ENCODE peak calls at places on chromosomes 6 and 20, in seven cellular contexts. W is KBM-7; X is NCI-H446; V is activated naive CD8-positive, alpha-beta T cell treated with anti-CD3 and anti-CD28 coated beads, Interleukin-2, amount 10 ng/mL, durations not matched to agents 7 days and 5 days; A is GDM1; T is hippocampal formation; Q is sciatic nerve. H is an unnamed sample.

GRCh38 chr6:53300656-53301551 is 47.8 kb downstream of the ELOVL5 start:
- DNase-seq in V (no peak), X (no peak), A (peak; percentile 52), T (peak; percentile 74), W (peak; percentile 35), Q (no peak), H (no peak)

GRCh38 chr6:1233924-1234323 is 78.0 kb upstream of the FOXQ1 start:
- DNase-seq in V (no peak), A (no peak), X (no peak), W (no peak), T (no peak), Q (no peak), H (no peak)

GRCh38 chr20:39661833-39662232 is 699.7 kb downstream of the DHX35 start:
- DNase-seq in Q (no peak), X (no peak), V (no peak), W (no peak), T (no peak), A (no peak), H (peak; percentile 8)

GRCh38 chr6:167543602-167544506 is 219.0 kb downstream of the TTLL2 start:
- DNase-seq in T (no peak), V (no peak), X (no peak), Q (no peak), W (no peak), A (no peak), H (no peak)

GRCh38 chr6:53827485-53827884 is 32.7 kb downstream of the LRRC1 start:
- DNase-seq in T (no peak), V (no peak), W (no peak), Q (no peak), A (no peak), X (no peak), H (no peak)

GRCh38 chr6:24646771-24647170 is 780 bp upstream of the KIAA0319 start:
- DNase-seq in V (no peak), A (no peak), X (no peak), T (no peak), Q (no peak), W (no peak), H (no peak)

GRCh38 chr6:160427312-160428068 is 79.3 kb downstream of the SLC22A3 start:
- DNase-seq in T (no peak), V (no peak), Q (no peak), W (no peak), X (no peak), A (no peak), H (no peak)

GRCh38 chr6:16690244-16691142 is 70.8 kb downstream of the ATXN1 start:
- DNase-seq in X (no peak), W (peak; percentile 29), V (no peak), T (no peak), A (no peak), Q (no peak), H (no peak)

GRCh38 chr20:34250005-34250404 is 8.8 kb downstream of the ASIP start:
- DNase-seq in T (no peak), X (no peak), A (no peak), Q (no peak), W (no peak), V (no peak), H (no peak)

GRCh38 chr20:37524221-37524700 is 3.2 kb downstream of the NNAT start:
- DNase-seq in T (no peak), X (no peak), Q (peak; percentile 40), A (no peak), V (no peak), W (no peak), H (no peak)

GRCh38 chr6:136749359-136749758 is 42.9 kb downstream of the MAP3K5 start:
- DNase-seq in X (no peak), W (no peak), A (no peak), Q (no peak), T (no peak), V (no peak), H (no peak)

GRCh38 chr6:149470948-149471347 is 13.9 kb downstream of the ZC3H12D start:
- DNase-seq in X (no peak), A (no peak), W (no peak), T (no peak), Q (no peak), V (no peak), H (no peak)

GRCh38 chr20:24208652-24209051 is 220.1 kb upstream of the GGTLC1 start:
- DNase-seq in A (no peak), W (no peak), X (no peak), T (no peak), V (no peak), Q (no peak), H (no peak)

GRCh38 chr6:104218132-104218531 is 641.6 kb downstream of the HACE1 start:
- DNase-seq in V (no peak), W (peak; percentile 6), X (no peak), A (no peak), Q (no peak), T (no peak), H (no peak)

GRCh38 chr20:10461495-10461894 is 26.4 kb downstream of the SLX4IP start:
- DNase-seq in Q (no peak), V (no peak), A (no peak), T (no peak), W (no peak), X (no peak), H (no peak)

GRCh38 chr20:61875996-61876395 is 189.7 kb downstream of the TAF4 start:
- DNase-seq in A (no peak), T (no peak), W (no peak), Q (no peak), X (no peak), V (no peak), H (no peak)

GRCh38 chr6:137277971-137278602 is 58.9 kb upstream of the IFNGR1 start:
- DNase-seq in Q (no peak), A (no peak), W (no peak), T (no peak), V (no peak), X (no peak), H (peak; percentile 79)

GRCh38 chr6:126210398-126211075 is 129.4 kb upstream of the CENPW start:
- DNase-seq in X (no peak), V (no peak), W (no peak), A (no peak), Q (no peak), T (no peak), H (no peak)

GRCh38 chr6:132289761-132290160 is 111.5 kb downstream of the MOXD1 start:
- DNase-seq in Q (no peak), A (no peak), T (no peak), X (no peak), V (no peak), W (no peak), H (no peak)

GRCh38 chr20:48621256-48622078 is 206.3 kb downstream of the PREX1 start:
- DNase-seq in V (no peak), T (no peak), A (no peak), Q (no peak), W (no peak), X (no peak), H (no peak)

GRCh38 chr20:63183422-63184146 is 32.3 kb downstream of the YTHDF1 start:
- DNase-seq in T (no peak), Q (no peak), A (peak; percentile 13), W (peak; percentile 49), X (no peak), V (peak; percentile 67), H (peak; percentile 73)

GRCh38 chr6:153553627-153554026 is 422.5 kb upstream of the RGS17 start:
- DNase-seq in A (no peak), W (no peak), V (no peak), Q (no peak), T (no peak), X (no peak), H (peak; percentile 3)

GRCh38 chr6:111605100-111605748 is 454 bp downstream of the TRAF3IP2 start:
- DNase-seq in V (peak; percentile 37), A (peak; percentile 33), T (peak; percentile 62), X (no peak), W (no peak), Q (peak; percentile 80), H (peak; percentile 70)

GRCh38 chr20:63013207-63013606 is 6.4 kb upstream of the BHLHE23 start:
- DNase-seq in W (no peak), A (no peak), Q (no peak), V (no peak), T (no peak), X (no peak), H (no peak)

GRCh38 chr20:64102647-64103354 is 4.6 kb downstream of the NPBWR2 start:
- DNase-seq in X (no peak), Q (peak; percentile 27), A (no peak), W (peak; percentile 41), V (peak; percentile 40), T (no peak), H (no peak)

GRCh38 chr6:73537677-73538076 is 16.8 kb upstream of the EEF1A1 start:
- DNase-seq in X (no peak), A (no peak), Q (no peak), V (no peak), T (no peak), W (no peak), H (no peak)

GRCh38 chr6:21138359-21139094 is 455.0 kb upstream of the SOX4 start:
- DNase-seq in V (no peak), A (no peak), W (no peak), T (no peak), Q (no peak), X (no peak), H (no peak)

GRCh38 chr6:100506651-100507050 is 41.9 kb upstream of the SIM1 start:
- DNase-seq in V (no peak), T (no peak), W (no peak), X (no peak), Q (no peak), A (no peak), H (no peak)

GRCh38 chr6:112027942-112028674 is 25.8 kb upstream of the CCN6 start:
- DNase-seq in Q (no peak), A (no peak), V (no peak), T (no peak), X (no peak), W (no peak), H (no peak)

GRCh38 chr6:167441653-167442644 is 117.1 kb downstream of the TTLL2 start:
- DNase-seq in X (no peak), Q (no peak), A (no peak), T (no peak), V (no peak), W (no peak), H (no peak)

GRCh38 chr6:33692760-33693158 is 18.7 kb downstream of the UQCC2 start:
- DNase-seq in Q (peak; percentile 68), T (no peak), X (no peak), V (peak; percentile 72), A (peak; percentile 86), W (peak; percentile 27), H (no peak)

GRCh38 chr6:121573466-121573865 is 138.0 kb downstream of the GJA1 start:
- DNase-seq in V (no peak), W (no peak), X (no peak), A (peak; percentile 35), Q (no peak), T (no peak), H (peak; percentile 3)

GRCh38 chr20:52031574-52032303 is 159.8 kb downstream of the ZFP64 start:
- DNase-seq in X (no peak), Q (no peak), W (peak; percentile 20), A (no peak), T (no peak), V (no peak), H (peak; percentile 72)